ENCODE peak calls at places on chromosome 16, in six cellular contexts. U is colonic mucosa; D is adipocyte; M is cardiac muscle cell; V is CD8-positive, alpha-beta T cell; G is stomach. J is an unnamed sample.

GRCh38 chr16:11229906-11230305 is 26.1 kb downstream of the SOCS1 start:
- DNase-seq in V (no peak), M (no peak), U (peak; percentile 79), G (peak; percentile 62), D (no peak), J (no peak)

GRCh38 chr16:48829361-48829760 is 219.4 kb upstream of the N4BP1 start:
- DNase-seq in G (no peak), D (no peak), V (no peak), M (no peak), U (no peak), J (no peak)

GRCh38 chr16:64841071-64841470 is 280.8 kb downstream of the CDH11 start:
- DNase-seq in D (peak; percentile 57), G (no peak), M (peak; percentile 8), V (no peak), U (no peak), J (no peak)

GRCh38 chr16:83345846-83346245 is 461.9 kb upstream of the HSBP1 start:
- DNase-seq in V (no peak), M (no peak), D (no peak), U (no peak), G (no peak), J (no peak)

GRCh38 chr16:5206331-5206990 is 108.9 kb upstream of the EEF2KMT start:
- DNase-seq in V (no peak), D (no peak), M (no peak), U (no peak), G (no peak), J (no peak)

GRCh38 chr16:17827313-17827712 is 356.6 kb upstream of the XYLT1 start:
- DNase-seq in U (no peak), V (no peak), G (no peak), D (peak; percentile 12), M (no peak), J (no peak)

GRCh38 chr16:81482329-81483063 is 37.9 kb downstream of the CMIP start:
- DNase-seq in G (no peak), U (no peak), V (no peak), D (no peak), M (no peak), J (no peak)

GRCh38 chr16:7343271-7343670 is 10.6 kb downstream of the RBFOX1 start:
- DNase-seq in U (no peak), G (no peak), M (no peak), V (no peak), D (no peak), J (no peak)

GRCh38 chr16:78737630-78738029 is 638.2 kb downstream of the WWOX start:
- DNase-seq in U (no peak), D (no peak), M (no peak), V (no peak), G (no peak), J (no peak)

GRCh38 chr16:83068686-83069085 is 441.9 kb downstream of the CDH13 start:
- DNase-seq in M (no peak), U (no peak), D (peak; percentile 60), V (no peak), G (no peak), J (no peak)

GRCh38 chr16:20807822-20808207 is 1.5 kb downstream of the REXO5 start:
- DNase-seq in D (no peak), M (no peak), V (no peak), U (no peak), G (no peak), J (no peak)

GRCh38 chr16:71919033-71919432 is 23.7 kb downstream of the IST1 start:
- DNase-seq in U (no peak), D (no peak), V (no peak), M (no peak), G (no peak), J (no peak)

GRCh38 chr16:9665851-9666271 is 516.4 kb downstream of the GRIN2A start:
- DNase-seq in V (no peak), G (no peak), M (no peak), U (peak; percentile 52), D (no peak), J (no peak)

GRCh38 chr16:4064950-4065352 is 51.3 kb downstream of the ADCY9 start:
- DNase-seq in M (no peak), U (no peak), V (peak; percentile 27), G (no peak), D (no peak), J (no peak)

GRCh38 chr16:89346869-89347268 is 129.4 kb downstream of the ZNF778 start:
- DNase-seq in G (no peak), V (no peak), D (no peak), M (no peak), U (no peak), J (no peak)

GRCh38 chr16:15949210-15950166 is at the start of gene ABCC1:
- DNase-seq in G (peak; percentile 57), U (peak; percentile 44), V (peak; percentile 74), M (peak; percentile 73), D (peak; percentile 85), J (peak; percentile 29)

GRCh38 chr16:12321363-12321762 is 344.8 kb downstream of the SNX29 start:
- DNase-seq in G (no peak), V (no peak), D (no peak), M (peak; percentile 37), U (no peak), J (no peak)

GRCh38 chr16:67805718-67806427 is 487 bp downstream of the RANBP10 start:
- DNase-seq in U (no peak), G (no peak), V (no peak), D (peak; percentile 41), M (peak; percentile 38), J (no peak)

GRCh38 chr16:67804853-67805542 is 1.4 kb downstream of the RANBP10 start:
- DNase-seq in M (no peak), D (peak; percentile 5), G (no peak), U (no peak), V (no peak), J (no peak)

GRCh38 chr16:67806428-67807147 is at the start of the genes RANBP10 and TSNAXIP1:
- DNase-seq in G (peak; percentile 97), M (peak; percentile 99), D (peak; percentile 100), V (peak; percentile 93), U (peak; percentile 96), J (peak; percentile 98)

GRCh38 chr16:67801889-67802288 is 4.5 kb downstream of the RANBP10 start:
- DNase-seq in U (no peak), G (no peak), D (no peak), V (peak; percentile 18), M (no peak), J (no peak)

GRCh38 chr16:67803894-67804293 is 2.5 kb downstream of the RANBP10 start:
- DNase-seq in G (no peak), M (no peak), V (no peak), D (no peak), U (no peak), J (no peak)
- H3K4me1 ChIP-seq in G (peaks cover 18% of the 10 kb centered on the region), M (peaks cover 4% of the 10 kb centered on the region), V (peaks cover 51% of the 10 kb centered on the region), D (peaks cover 22% of the 10 kb centered on the region), U (peaks cover 7% of the 10 kb centered on the region), J (peaks cover 8% of the 10 kb centered on the region)

GRCh38 chr16:8611122-8611521 is 10.4 kb upstream of the METTL22 start:
- DNase-seq in M (no peak), V (no peak), G (no peak), D (no peak), U (no peak), J (no peak)
- H3K27me3 ChIP-seq in M (peaks cover 14% of the 10 kb centered on the region), V (no peaks in the 10 kb centered on the region), G (peaks cover 5% of the 10 kb centered on the region), D (peaks cover 21% of the 10 kb centered on the region), U (no peaks in the 10 kb centered on the region), J (peaks cover 25% of the 10 kb centered on the region)

GRCh38 chr16:73034374-73034773 is 13.6 kb downstream of the ZFHX3 start:
- DNase-seq in G (no peak), V (no peak), D (no peak), U (no peak), M (no peak), J (no peak)
- H3K4me1 ChIP-seq in G (peaks cover 44% of the 10 kb centered on the region), V (no peaks in the 10 kb centered on the region), D (no peaks in the 10 kb centered on the region), U (no peaks in the 10 kb centered on the region), M (peaks cover 90% of the 10 kb centered on the region), J (peaks cover 80% of the 10 kb centered on the region)

GRCh38 chr16:86507173-86508027 is 2.9 kb upstream of the FOXF1 start:
- DNase-seq in M (no peak), U (no peak), V (no peak), D (no peak), G (no peak), J (no peak)
- H3K27me3 ChIP-seq in M (peaks cover 100% of the 10 kb centered on the region), U (peaks cover 87% of the 10 kb centered on the region), V (peaks cover 17% of the 10 kb centered on the region), D (peaks cover 69% of the 10 kb centered on the region), G (peaks cover 96% of the 10 kb centered on the region), J (peaks cover 81% of the 10 kb centered on the region)

DNA sequence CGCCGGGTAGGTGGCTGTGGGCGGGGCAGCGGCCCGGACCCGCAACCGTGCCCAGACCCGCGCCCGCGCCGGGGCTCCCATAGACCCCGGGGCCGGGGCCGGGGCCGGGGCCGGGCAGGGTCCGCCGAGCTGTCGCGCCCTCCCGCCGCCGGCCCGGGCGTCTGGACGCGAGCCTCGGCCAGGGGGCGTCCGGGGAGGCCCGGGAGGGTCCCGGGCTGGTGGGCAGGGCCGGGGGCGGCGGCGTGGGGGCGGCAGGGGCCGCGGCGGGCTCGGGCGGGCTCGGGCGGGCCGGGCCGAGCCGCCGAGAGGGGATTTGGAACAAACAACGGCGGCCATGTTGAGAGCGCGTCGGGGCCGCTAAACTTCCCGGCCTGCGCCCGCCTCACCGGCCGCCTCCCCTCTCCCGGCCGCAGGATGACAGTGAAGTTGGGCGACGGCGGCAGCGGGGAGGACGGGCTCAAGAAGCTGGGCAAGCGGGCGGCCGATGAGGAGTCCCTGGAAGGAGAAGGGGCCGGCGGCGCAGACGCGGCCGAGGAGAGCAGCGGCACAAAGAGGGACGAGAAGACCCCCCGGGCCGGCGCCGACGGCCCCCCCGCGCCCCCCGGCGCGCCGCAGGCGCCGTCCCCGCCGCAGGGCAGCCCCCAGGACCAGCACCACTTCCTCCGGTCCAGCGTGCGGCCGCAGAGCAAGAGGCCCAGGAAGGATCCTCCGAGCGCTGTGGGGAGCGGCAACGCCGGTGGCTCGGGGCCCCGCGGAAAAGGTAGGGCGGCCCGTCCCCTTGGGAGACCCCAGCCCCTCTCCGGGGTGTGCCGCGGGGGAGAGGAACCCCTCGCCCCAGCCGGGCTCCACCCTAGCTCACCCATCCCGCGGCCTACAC is 2.3 kb downstream of the CRAMP1 start:
- DNase-seq in U (peak; percentile 22), D (peak; percentile 81), G (peak; percentile 31), M (peak; percentile 68), V (peak; percentile 29), J (peak; percentile 46)
- H3K4me1 ChIP-seq in U (peaks cover 6% of the 10 kb centered on the region), D (peaks cover 23% of the 10 kb centered on the region), G (peaks cover 43% of the 10 kb centered on the region), M (peaks cover 21% of the 10 kb centered on the region), V (peaks cover 36% of the 10 kb centered on the region), J (peaks cover 10% of the 10 kb centered on the region)

GRCh38 chr16:76280421-76280820 is 3.2 kb downstream of the CNTNAP4 start:
- DNase-seq in G (no peak), M (no peak), D (no peak), U (no peak), V (no peak), J (no peak)
- H3K27me3 ChIP-seq in G (no peaks in the 10 kb centered on the region), M (no peaks in the 10 kb centered on the region), D (no peaks in the 10 kb centered on the region), U (no peaks in the 10 kb centered on the region), V (no peaks in the 10 kb centered on the region), J (no peaks in the 10 kb centered on the region)

DNA sequence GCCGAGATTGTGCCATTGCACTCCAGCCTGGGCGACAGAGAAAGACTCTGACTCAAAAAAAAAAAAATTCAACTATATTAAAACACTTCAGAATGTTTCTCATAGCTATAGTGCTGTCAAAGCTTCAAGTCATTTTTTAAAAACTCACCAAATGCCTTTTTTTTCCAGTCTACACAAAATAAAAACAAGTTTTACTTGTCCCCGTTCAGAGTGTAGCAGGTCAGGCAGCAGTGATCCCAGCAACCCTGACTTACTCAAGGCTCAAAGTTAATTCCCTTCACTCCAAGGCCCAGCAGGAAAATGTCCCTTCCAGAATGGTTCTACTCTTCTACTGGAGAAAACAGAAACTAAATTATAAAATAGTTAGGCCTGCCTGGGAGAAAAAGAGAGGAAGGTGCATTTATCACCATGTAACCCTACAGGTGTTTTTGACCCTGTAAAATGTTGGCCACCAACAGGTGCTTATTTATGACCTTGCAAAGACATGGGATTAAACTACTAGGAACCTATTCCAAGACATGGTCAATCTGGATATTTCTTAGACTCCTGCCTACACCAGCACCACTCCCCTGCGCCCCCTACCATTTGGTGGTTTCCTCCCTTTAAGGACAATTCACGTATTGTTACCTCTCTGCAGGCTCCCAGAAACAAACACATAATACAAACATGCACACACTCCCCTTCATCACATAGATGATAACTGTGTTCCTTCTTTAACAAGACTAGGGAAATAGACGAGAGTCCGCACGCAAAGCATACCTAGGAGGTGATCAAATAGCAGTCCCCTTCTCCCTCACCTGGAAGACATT is 5.4 kb downstream of the AMFR start:
- DNase-seq in U (peak; percentile 33), M (no peak), G (no peak), D (no peak), V (no peak), J (no peak)
- H3K4me1 ChIP-seq in U (peaks cover 15% of the 10 kb centered on the region), M (peaks cover 14% of the 10 kb centered on the region), G (peaks cover 24% of the 10 kb centered on the region), D (peaks cover 24% of the 10 kb centered on the region), V (peaks cover 15% of the 10 kb centered on the region), J (peaks cover 37% of the 10 kb centered on the region)

J was measured in HAP-1.